ENCODE peak calls at places on chromosomes 12 and 14, in eight cellular contexts. Z, D, M, W, A, L, J and F are unnamed samples. For H3K27me3, the result is how much of the 10 kb centered on the place peaks cover.

GRCh38 chr12:16833376-16833775 is 227.4 kb upstream of the LMO3 start:
- DNase-seq in L (no peak), Z (no peak), M (no peak), W (no peak), D (no peak), A (no peak), J (no peak), F (no peak)

GRCh38 chr12:12881495-12881894 is 9.9 kb upstream of the GPRC5A start:
- DNase-seq in A (no peak), W (no peak), L (no peak), Z (no peak), D (peak), M (no peak), J (no peak), F (no peak)

GRCh38 chr14:49478784-49479183 is 107.4 kb downstream of the RPS29 start:
- DNase-seq in L (no peak), M (no peak), D (no peak), Z (no peak), A (no peak), J (no peak), W (no peak), F (no peak)

GRCh38 chr14:91357731-91358319 is 59.8 kb downstream of the CCDC88C start:
- DNase-seq in Z (no peak), L (no peak), J (no peak), A (no peak), D (no peak), W (no peak), M (no peak), F (no peak)

GRCh38 chr14:99450266-99450665 is 30.4 kb downstream of the SETD3 start:
- DNase-seq in W (no peak), D (no peak), A (no peak), M (no peak), J (no peak), L (no peak), Z (no peak), F (no peak)

GRCh38 chr14:21184252-21184651 is 28.4 kb upstream of the OR5AU1 start:
- DNase-seq in Z (no peak), M (no peak), J (no peak), A (no peak), L (no peak), W (no peak), D (no peak), F (no peak)

GRCh38 chr14:98947911-98948595 is 323.9 kb downstream of the BCL11B start:
- DNase-seq in L (no peak), D (no peak), A (no peak), W (no peak), J (no peak), Z (no peak), M (no peak), F (no peak)

GRCh38 chr12:991350-992278 is 591 bp downstream of the ERC1 start:
- DNase-seq in D (peak), A (peak), L (peak), M (peak), W (no peak), Z (peak), J (no peak), F (peak)

GRCh38 chr12:2231956-2232355 is 179.2 kb downstream of the CACNA1C start:
- DNase-seq in M (no peak), J (no peak), W (no peak), D (no peak), A (no peak), L (no peak), Z (no peak), F (no peak)

GRCh38 chr14:102659797-102660196 is 67.3 kb downstream of the RCOR1 start:
- DNase-seq in Z (no peak), M (no peak), A (no peak), W (no peak), J (no peak), L (no peak), D (peak), F (no peak)

GRCh38 chr12:70724444-70724843 is 87.2 kb upstream of the PTPRB start:
- DNase-seq in L (no peak), Z (peak), W (no peak), A (peak), D (no peak), M (no peak), J (no peak), F (no peak)

GRCh38 chr14:97723834-97724770 is 926.9 kb downstream of the VRK1 start:
- DNase-seq in J (no peak), Z (no peak), W (no peak), D (no peak), M (no peak), L (no peak), A (no peak), F (no peak)

GRCh38 chr12:113934060-113934829 is 31.9 kb downstream of the RBM19 start:
- DNase-seq in W (no peak), D (no peak), Z (no peak), M (no peak), J (no peak), L (no peak), A (no peak), F (no peak)

GRCh38 chr12:100995201-100995600 is 200.6 kb downstream of the ANO4 start:
- DNase-seq in Z (peak), L (no peak), W (no peak), A (peak), J (no peak), M (no peak), D (peak), F (no peak)

DNA sequence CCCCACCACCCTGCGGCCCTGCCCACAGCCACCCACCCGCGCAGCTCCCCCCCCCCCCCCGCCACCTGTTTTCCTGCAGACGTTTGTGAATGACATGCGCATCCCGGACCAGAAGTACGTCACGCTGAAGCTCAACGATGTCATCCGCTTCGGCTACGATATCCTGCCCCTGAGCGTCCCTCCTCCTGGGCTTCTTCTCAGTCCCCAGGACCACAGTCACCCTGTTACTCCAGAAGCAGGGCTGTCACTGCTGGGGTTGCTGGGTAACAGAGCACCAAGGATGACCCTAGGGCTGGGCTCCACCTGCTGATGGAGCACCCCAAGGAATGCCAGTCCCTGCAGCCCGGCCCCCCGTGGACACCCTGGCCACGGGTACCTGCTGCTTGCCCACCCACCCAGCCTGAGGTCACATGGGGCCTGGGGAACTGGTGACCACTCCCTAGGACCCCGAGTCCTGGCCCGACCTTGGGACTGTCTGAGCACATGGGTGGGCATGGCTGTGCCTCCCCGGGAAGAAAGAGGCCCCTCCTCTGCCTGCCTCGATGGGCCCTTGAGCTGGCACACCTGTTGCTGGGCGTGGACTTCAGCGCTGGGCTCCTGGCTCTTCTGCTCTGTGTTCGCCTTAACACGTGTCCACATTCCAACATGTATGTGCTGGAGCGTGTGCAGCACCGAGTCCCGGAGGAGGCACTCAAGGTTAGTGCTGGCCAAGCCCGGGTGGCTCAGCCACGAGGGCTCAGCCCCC is 12.9 kb downstream of the CEP170B start:
- DNase-seq in M (no peak), J (no peak), D (no peak), Z (no peak), L (no peak), W (no peak), A (no peak), F (peak)
- H3K4me3 ChIP-seq in M (peak), J (no peak), D (no peak), Z (no peak), L (no peak), W (no peak), A (no peak), F (no peak)

DNA sequence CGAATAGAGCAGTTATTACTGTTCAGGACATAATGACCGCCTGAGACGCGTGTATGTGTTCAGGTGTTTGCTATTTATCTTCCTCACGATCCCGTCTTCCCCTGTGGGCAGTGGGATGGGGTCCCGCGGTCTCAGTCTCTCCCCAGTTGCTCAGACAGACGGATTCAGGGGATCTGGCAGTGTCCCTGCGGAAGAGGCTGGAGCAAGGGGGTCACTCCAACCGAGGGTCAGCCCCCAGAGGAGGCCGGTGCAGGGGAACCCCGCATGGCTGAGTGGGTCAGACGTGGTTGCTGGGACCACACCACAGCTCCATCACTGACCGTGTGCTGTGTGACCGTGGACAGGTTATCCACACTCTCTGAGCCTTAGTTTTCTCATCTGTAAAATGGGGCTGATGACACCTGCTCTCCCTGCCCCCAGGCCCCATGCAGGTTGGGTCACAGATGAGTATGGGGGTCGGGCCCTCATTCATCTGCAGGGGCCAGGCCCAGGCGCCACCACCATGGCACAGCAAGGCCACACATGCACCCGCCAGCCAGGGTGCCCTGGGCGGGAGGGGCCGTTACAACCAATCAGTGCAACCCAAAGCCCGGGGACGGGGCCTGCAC is 5.2 kb downstream of the MMP17 start:
- DNase-seq in J (no peak), L (no peak), A (no peak), W (peak), Z (no peak), M (no peak), D (no peak), F (no peak)
- H3K27me3 ChIP-seq in J (under half), L (under half), A (under half), W (under half), Z (under half), M (under half), D (under half), F (under half)

DNA sequence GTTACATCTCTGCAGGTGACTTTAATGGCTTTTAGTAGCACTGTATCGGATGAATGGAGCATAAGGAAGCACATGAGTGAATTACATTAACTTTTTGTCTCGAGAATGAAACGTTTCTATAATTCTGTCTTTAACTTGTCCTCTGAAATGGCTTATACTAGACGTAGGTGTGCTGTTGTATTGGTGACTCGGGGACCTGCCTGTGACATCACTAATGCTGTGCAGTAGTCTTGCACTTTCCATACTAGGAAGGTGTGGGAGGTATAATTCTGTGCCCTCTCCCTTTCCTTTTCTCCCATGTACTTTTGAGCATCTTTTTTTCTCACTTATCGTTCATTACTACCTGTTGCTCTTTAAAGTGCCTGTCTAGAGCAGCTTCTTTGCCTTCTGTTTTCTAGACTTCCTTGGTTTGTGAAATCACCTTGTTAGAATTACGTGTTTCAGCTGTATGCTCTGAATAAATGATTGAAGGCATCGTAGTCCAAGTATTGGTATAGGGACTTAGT is 1.2 kb downstream of the NEDD1 start:
- DNase-seq in A (no peak), J (no peak), L (no peak), Z (no peak), D (no peak), M (no peak), W (no peak), F (no peak)
- H3K4me3 ChIP-seq in A (peak), J (peak), L (peak), Z (peak), D (peak), M (peak), W (peak), F (peak)

DNA sequence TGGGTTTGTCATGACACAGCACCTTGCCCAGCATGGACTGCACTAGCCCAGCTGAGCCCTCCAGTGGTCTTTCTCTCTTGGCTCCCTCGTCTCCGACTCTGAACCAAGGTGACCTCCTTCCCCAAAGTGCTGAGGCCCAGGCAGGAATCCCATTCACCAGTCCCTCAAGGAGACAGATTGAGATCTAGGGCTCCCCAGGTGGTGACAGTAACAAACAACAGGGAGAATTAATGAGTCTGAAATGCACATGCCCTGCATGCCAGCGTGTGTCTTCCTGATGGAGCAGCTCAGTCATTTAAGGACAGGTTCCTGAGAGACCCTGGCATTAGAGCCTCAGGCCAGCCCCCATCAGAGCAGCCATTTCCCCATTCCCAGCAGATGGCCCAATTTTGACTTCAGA is 51.4 kb upstream of the OAS1 start:
- DNase-seq in A (peak), L (no peak), D (no peak), Z (peak), M (no peak), J (no peak), W (no peak), F (peak)
- H3K27me3 ChIP-seq in A (under half), L (under half), D (under half), Z (under half), M (half or more), J (under half), W (under half), F (under half)

GRCh38 chr12:8849785-8850184 is 27.4 kb downstream of the A2ML1 start:
- DNase-seq in L (no peak), M (no peak), J (no peak), Z (no peak), A (no peak), W (no peak), D (no peak), F (no peak)
- H3K4me3 ChIP-seq in L (no peak), M (no peak), J (no peak), Z (no peak), A (no peak), W (no peak), D (no peak), F (no peak)

DNA sequence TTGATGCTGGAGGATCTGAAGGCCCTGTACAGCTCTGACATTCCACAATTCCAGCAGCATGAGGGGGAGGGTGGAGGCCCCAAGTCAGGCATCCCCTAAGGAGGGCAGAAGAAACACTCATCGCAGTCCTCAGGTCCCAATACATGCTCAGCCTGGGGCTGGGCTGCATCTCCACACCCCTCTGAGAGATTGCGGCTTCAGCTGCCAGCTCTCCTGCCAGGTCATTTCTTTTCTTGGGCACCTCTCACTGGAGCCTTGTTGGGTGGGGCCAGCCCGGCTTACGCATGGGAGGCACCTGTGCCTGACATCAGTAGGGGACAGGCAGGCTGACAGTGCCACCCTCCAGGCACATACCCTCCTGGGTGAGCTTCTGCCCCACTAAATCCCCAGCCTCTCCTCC is 89.8 kb downstream of the DICER1 start:
- DNase-seq in J (no peak), W (no peak), M (no peak), A (no peak), Z (no peak), L (no peak), D (no peak), F (peak)
- H3K27me3 ChIP-seq in J (under half), W (under half), M (under half), A (under half), Z (under half), L (under half), D (under half), F (under half)